ENCODE peak calls at places on chromosomes 1 and 21, in nine cellular contexts. G is CD8-positive, alpha-beta T cell; P is progenitor cell of endocrine pancreas; W is choroid plexus epithelial cell; U is stimulated activated CD8-positive, alpha-beta memory T cell treated with anti-CD3 and anti-CD28 coated beads, Interleukin-4, amount 100 ng/mL, for 1 hour; S is fibroblast of mammary gland; E is NCI-H1105; Y is tibial artery; T is naive B cell. F is an unnamed sample.

GRCh38 chr1:223444411-223444810 is 51.2 kb downstream of the CCDC185 start:
- DNase-seq in G (no peak), P (no peak), W (no peak), U (no peak), S (no peak), E (no peak), Y (no peak), T (no peak), F (no peak)

GRCh38 chr1:167156466-167156865 is 62.6 kb downstream of the STYXL2 start:
- DNase-seq in G (no peak), P (no peak), W (no peak), U (no peak), S (no peak), E (no peak), Y (no peak), T (no peak), F (no peak)

GRCh38 chr1:210437781-210438180 is 109.1 kb downstream of the HHAT start:
- DNase-seq in G (no peak), P (no peak), W (no peak), U (no peak), S (no peak), E (no peak), Y (no peak), T (no peak), F (no peak)

GRCh38 chr1:201655243-201655642 is 116.3 kb downstream of the NAV1 start:
- DNase-seq in G (no peak), P (no peak), W (peak), U (no peak), S (peak), E (no peak), Y (no peak), T (no peak), F (no peak)

GRCh38 chr1:15141933-15142647 is 11.5 kb upstream of the TMEM51 start:
- DNase-seq in G (no peak), P (no peak), W (peak), U (no peak), S (peak), E (no peak), Y (no peak), T (no peak), F (no peak)

GRCh38 chr1:4046836-4047461 is 146.9 kb upstream of the C1orf174 start:
- DNase-seq in G (peak), P (no peak), W (no peak), U (no peak), S (no peak), E (no peak), Y (no peak), T (peak), F (no peak)

GRCh38 chr21:43854773-43855633 is 10.0 kb upstream of the AGPAT3 start:
- DNase-seq in G (no peak), P (no peak), W (no peak), U (no peak), S (no peak), E (no peak), Y (no peak), T (no peak), F (no peak)

GRCh38 chr1:225811622-225812487 is 1.9 kb downstream of the EPHX1 start:
- DNase-seq in G (no peak), P (no peak), W (peak), U (no peak), S (no peak), E (no peak), Y (no peak), T (no peak), F (no peak)

GRCh38 chr1:162654915-162655620 is 22.8 kb downstream of the DDR2 start:
- DNase-seq in G (no peak), P (no peak), W (no peak), U (no peak), S (no peak), E (no peak), Y (no peak), T (no peak), F (no peak)

GRCh38 chr1:221174598-221174997 is 295.4 kb downstream of the HLX start:
- DNase-seq in G (no peak), P (no peak), W (no peak), U (no peak), S (no peak), E (no peak), Y (peak), T (no peak), F (no peak)

GRCh38 chr1:150281221-150281757 is 1.1 kb upstream of the CIART start:
- DNase-seq in G (peak), P (no peak), W (peak), U (peak), S (peak), E (peak), Y (peak), T (peak), F (no peak)